ENCODE peak calls at places on chromosomes 13 and 19, in nine cellular contexts. L is fibroblast of lung, O is cardiac muscle cell, S is fibroblast of the aortic adventitia, G is testis, Q is right atrium auricular region, K is AG04450, W is astrocyte of the cerebellum, V is lung. F is an unnamed sample.

GRCh38 chr19:4369888-4370260 is 26.5 kb downstream of the MPND start:
- DNase-seq in L (peak; percentile 56), O (no peak), S (no peak), G (peak; percentile 33), Q (no peak), K (no peak), W (no peak), V (no peak), F (peak; percentile 65)

GRCh38 chr13:80334582-80335260 is 6.2 kb downstream of the SPRY2 start:
- DNase-seq in L (peak; percentile 47), O (peak; percentile 33), S (peak; percentile 54), G (no peak), Q (no peak), K (no peak), W (no peak), V (no peak), F (no peak)

GRCh38 chr19:7902796-7903243 is 857 bp upstream of the MAP2K7 start:
- DNase-seq in L (no peak), O (no peak), S (no peak), G (no peak), Q (no peak), K (no peak), W (no peak), V (peak; percentile 49), F (no peak)

GRCh38 chr19:15623711-15624318 is 8.8 kb downstream of the CYP4F8 start:
- DNase-seq in L (no peak), O (no peak), S (no peak), G (peak; percentile 51), Q (no peak), K (no peak), W (no peak), V (no peak), F (no peak)

GRCh38 chr13:43567608-43568007 is 219.2 kb downstream of the ENOX1 start:
- DNase-seq in L (peak; percentile 38), O (peak; percentile 17), S (peak; percentile 45), G (no peak), Q (no peak), K (no peak), W (no peak), V (no peak), F (peak; percentile 56)

GRCh38 chr13:80598189-80598588 is 257.3 kb upstream of the SPRY2 start:
- DNase-seq in L (no peak), O (no peak), S (no peak), G (no peak), Q (no peak), K (no peak), W (no peak), V (no peak), F (no peak)

GRCh38 chr13:109715902-109716301 is 70.5 kb downstream of the IRS2 start:
- DNase-seq in L (no peak), O (peak; percentile 57), S (no peak), G (no peak), Q (peak; percentile 79), K (no peak), W (no peak), V (no peak), F (peak; percentile 55)

GRCh38 chr19:10884273-10884672 is 12.9 kb downstream of the CARM1 start:
- DNase-seq in L (peak; percentile 58), O (peak; percentile 46), S (peak; percentile 88), G (no peak), Q (no peak), K (no peak), W (no peak), V (no peak), F (peak; percentile 67)

GRCh38 chr13:92297971-92298942 is 899.8 kb downstream of the GPC5 start:
- DNase-seq in L (no peak), O (no peak), S (no peak), G (no peak), Q (no peak), K (no peak), W (no peak), V (no peak), F (no peak)

GRCh38 chr13:49098198-49098597 is 121.9 kb upstream of the MLNR start:
- DNase-seq in L (peak; percentile 98), O (peak; percentile 94), S (peak; percentile 96), G (no peak), Q (no peak), K (peak; percentile 83), W (peak; percentile 59), V (no peak), F (peak; percentile 79)

GRCh38 chr19:45455707-45456499 is 11.9 kb upstream of the FOSB start:
- DNase-seq in L (peak; percentile 100), O (peak; percentile 99), S (peak; percentile 99), G (peak; percentile 81), Q (peak; percentile 98), K (peak; percentile 97), W (peak; percentile 98), V (peak; percentile 93), F (peak; percentile 99)

GRCh38 chr13:25744176-25744575 is 307.6 kb downstream of the SHISA2 start:
- DNase-seq in L (no peak), O (peak; percentile 17), S (peak; percentile 23), G (no peak), Q (no peak), K (no peak), W (no peak), V (no peak), F (no peak)

GRCh38 chr19:21082011-21082975 is at the start of gene ZNF714:
- DNase-seq in L (peak; percentile 83), O (peak; percentile 94), S (peak; percentile 80), G (peak; percentile 97), Q (peak; percentile 88), K (peak; percentile 76), W (peak; percentile 72), V (peak; percentile 93), F (peak; percentile 83)

GRCh38 chr19:55088021-55088451 is 12.4 kb downstream of the EPS8L1 start:
- DNase-seq in L (no peak), O (no peak), S (no peak), G (no peak), Q (no peak), K (no peak), W (no peak), V (no peak), F (no peak)
- H3K4me3 ChIP-seq in L (no peak overlapping the region), O (no peak overlapping the region), S (no peak overlapping the region), G (no peak overlapping the region), Q (peak overlapping the region; percentile 56), K (peak overlapping the region; percentile 68), W (no peak overlapping the region), V (no peak overlapping the region), F (peak overlapping the region; percentile 66)

GRCh38 chr19:1511989-1512338 is 855 bp downstream of the ADAMTSL5 start:
- DNase-seq in L (no peak), O (no peak), S (no peak), G (no peak), Q (no peak), K (no peak), W (no peak), V (no peak), F (no peak)

GRCh38 chr19:1511318-1511988 is 1.4 kb downstream of the ADAMTSL5 start:
- DNase-seq in L (no peak), O (no peak), S (no peak), G (no peak), Q (no peak), K (no peak), W (no peak), V (no peak), F (no peak)

GRCh38 chr19:1513492-1514294 is 874 bp upstream of the ADAMTSL5 start:
- DNase-seq in L (peak; percentile 29), O (peak; percentile 59), S (peak; percentile 52), G (no peak), Q (no peak), K (no peak), W (no peak), V (peak; percentile 39), F (peak; percentile 66)

GRCh38 chr19:1514295-1514661 is 1.5 kb upstream of the ADAMTSL5 start:
- DNase-seq in L (no peak), O (no peak), S (no peak), G (no peak), Q (no peak), K (no peak), W (no peak), V (no peak), F (no peak)

GRCh38 chr19:1512671-1513491 is at the start of gene ADAMTSL5:
- DNase-seq in L (peak; percentile 41), O (peak; percentile 71), S (peak; percentile 42), G (no peak), Q (no peak), K (no peak), W (no peak), V (no peak), F (peak; percentile 73)
- TF ChIP-seq CTCF in L (no peak), O (no peak), S (peak; percentile 1), G (no peak), Q (no peak), K (no peak), W (no peak), V (no peak), F (no peak)

GRCh38 chr19:38243279-38243673 is 12.9 kb downstream of the PPP1R14A start:
- DNase-seq in L (no peak), O (no peak), S (no peak), G (no peak), Q (no peak), K (no peak), W (no peak), V (no peak), F (no peak)
- H3K4me3 ChIP-seq in L (no peak overlapping the region), O (no peak overlapping the region), S (peak overlapping the region; percentile 60), G (no peak overlapping the region), Q (no peak overlapping the region), K (no peak overlapping the region), W (no peak overlapping the region), V (no peak overlapping the region), F (no peak overlapping the region)

DNA sequence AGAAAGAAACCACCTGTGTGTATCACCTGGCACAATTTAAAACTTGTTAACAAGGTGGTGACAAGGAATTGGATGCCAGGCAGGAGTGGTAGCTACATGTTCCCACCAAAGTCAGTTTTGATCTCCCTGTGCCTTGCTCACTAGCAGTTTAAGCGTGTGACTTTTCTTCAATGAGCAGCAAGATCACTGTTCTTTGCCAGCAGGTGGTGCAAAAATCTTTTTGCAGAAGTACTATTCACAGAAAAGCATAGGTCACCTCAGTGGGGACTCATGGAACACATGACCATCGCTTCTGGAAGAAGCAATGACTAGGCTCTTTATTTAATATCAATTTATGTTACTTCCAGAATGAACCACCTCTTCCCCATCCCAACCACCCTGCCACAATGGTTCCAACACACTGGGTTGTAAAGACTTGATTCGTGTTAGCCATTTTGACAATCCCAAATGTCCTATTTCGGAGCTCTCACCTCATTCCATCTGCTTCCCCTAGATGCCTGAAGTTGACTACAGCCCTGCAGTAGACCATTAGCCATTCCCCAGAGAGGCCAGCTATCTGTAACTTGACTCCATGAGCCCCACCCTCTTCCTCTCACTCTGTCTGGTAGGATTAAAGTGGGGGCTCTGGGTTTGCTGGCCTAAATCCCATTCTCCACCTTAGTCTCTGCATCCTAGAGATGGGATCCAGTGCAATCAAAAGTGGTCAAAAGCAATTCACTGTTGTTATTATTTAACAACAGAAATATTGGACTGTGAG is 59.1 kb upstream of the TNFRSF19 start:
- DNase-seq in L (peak; percentile 70), O (peak; percentile 59), S (no peak), G (peak; percentile 39), Q (no peak), K (no peak), W (no peak), V (no peak), F (no peak)
- TF ChIP-seq CTCF in L (no peak), O (peak; percentile 21), S (no peak), G (no peak), Q (peak; percentile 29), K (peak; percentile 33), W (peak; percentile 29), V (no peak), F (peak; percentile 40)